ENCODE peak calls at places on chromosomes 6 and 20, in seven cellular contexts. One of them, this sample, is unnamed.

GRCh38 chr6:154510144-154510905 is at the start of gene CNKSR3:
- DNase-seq in esophagus squamous epithelium: no peak
- DNase-seq in prostate gland: peak
- DNase-seq in heart right ventricle: peak
- DNase-seq in coronary artery: peak
- DNase-seq in cardiac fibroblast: peak
- DNase-seq in psoas muscle: peak
- DNase-seq in this sample: peak

GRCh38 chr6:157791461-157791860 is 31.6 kb upstream of the SNX9 start:
- DNase-seq in esophagus squamous epithelium: no peak
- DNase-seq in prostate gland: no peak
- DNase-seq in heart right ventricle: no peak
- DNase-seq in coronary artery: no peak
- DNase-seq in cardiac fibroblast: no peak
- DNase-seq in psoas muscle: no peak
- DNase-seq in this sample: no peak

GRCh38 chr20:50298554-50299324 is 108.1 kb downstream of the CEBPB start:
- DNase-seq in esophagus squamous epithelium: no peak
- DNase-seq in prostate gland: no peak
- DNase-seq in heart right ventricle: no peak
- DNase-seq in coronary artery: no peak
- DNase-seq in cardiac fibroblast: no peak
- DNase-seq in psoas muscle: peak
- DNase-seq in this sample: peak

GRCh38 chr6:110140650-110141049 is 38.8 kb downstream of the WASF1 start:
- DNase-seq in esophagus squamous epithelium: no peak
- DNase-seq in prostate gland: no peak
- DNase-seq in heart right ventricle: no peak
- DNase-seq in coronary artery: no peak
- DNase-seq in cardiac fibroblast: peak
- DNase-seq in psoas muscle: no peak
- DNase-seq in this sample: peak

GRCh38 chr6:146578054-146578453 is 20.7 kb upstream of the ADGB start:
- DNase-seq in esophagus squamous epithelium: no peak
- DNase-seq in prostate gland: no peak
- DNase-seq in heart right ventricle: no peak
- DNase-seq in coronary artery: no peak
- DNase-seq in cardiac fibroblast: peak
- DNase-seq in psoas muscle: no peak
- DNase-seq in this sample: no peak

GRCh38 chr20:18465536-18466200 is 1.2 kb downstream of the DZANK1 start:
- DNase-seq in esophagus squamous epithelium: no peak
- DNase-seq in prostate gland: no peak
- DNase-seq in heart right ventricle: no peak
- DNase-seq in coronary artery: no peak
- DNase-seq in cardiac fibroblast: no peak
- DNase-seq in psoas muscle: no peak
- DNase-seq in this sample: no peak

GRCh38 chr20:37421060-37421639 is 75.2 kb downstream of the SRC start:
- DNase-seq in esophagus squamous epithelium: no peak
- DNase-seq in prostate gland: no peak
- DNase-seq in heart right ventricle: no peak
- DNase-seq in coronary artery: no peak
- DNase-seq in cardiac fibroblast: no peak
- DNase-seq in psoas muscle: no peak
- DNase-seq in this sample: no peak

GRCh38 chr20:48523191-48523757 is 304.5 kb downstream of the PREX1 start:
- DNase-seq in esophagus squamous epithelium: no peak
- DNase-seq in prostate gland: no peak
- DNase-seq in heart right ventricle: peak
- DNase-seq in coronary artery: peak
- DNase-seq in cardiac fibroblast: peak
- DNase-seq in psoas muscle: no peak
- DNase-seq in this sample: peak

GRCh38 chr6:112237644-112238043 is 16.7 kb downstream of the LAMA4 start:
- DNase-seq in esophagus squamous epithelium: no peak
- DNase-seq in prostate gland: no peak
- DNase-seq in heart right ventricle: peak
- DNase-seq in coronary artery: no peak
- DNase-seq in cardiac fibroblast: peak
- DNase-seq in psoas muscle: no peak
- DNase-seq in this sample: peak

GRCh38 chr20:49690899-49691620 is 22.6 kb downstream of the B4GALT5 start:
- DNase-seq in esophagus squamous epithelium: no peak
- DNase-seq in prostate gland: no peak
- DNase-seq in heart right ventricle: no peak
- DNase-seq in coronary artery: no peak
- DNase-seq in cardiac fibroblast: peak
- DNase-seq in psoas muscle: no peak
- DNase-seq in this sample: peak

GRCh38 chr6:41723178-41723935 is 12.1 kb downstream of the TFEB start:
- DNase-seq in esophagus squamous epithelium: peak
- DNase-seq in prostate gland: peak
- DNase-seq in heart right ventricle: peak
- DNase-seq in coronary artery: no peak
- DNase-seq in cardiac fibroblast: peak
- DNase-seq in psoas muscle: peak
- DNase-seq in this sample: peak
- H3K4me3 ChIP-seq in esophagus squamous epithelium: no peak
- H3K4me3 ChIP-seq in prostate gland: no peak
- H3K4me3 ChIP-seq in heart right ventricle: peak
- H3K4me3 ChIP-seq in coronary artery: peak
- H3K4me3 ChIP-seq in cardiac fibroblast: no peak
- H3K4me3 ChIP-seq in psoas muscle: peak
- H3K4me3 ChIP-seq in this sample: peak

GRCh38 chr20:4844766-4845465 is 123.2 kb downstream of the PRND start:
- DNase-seq in esophagus squamous epithelium: no peak
- DNase-seq in prostate gland: no peak
- DNase-seq in heart right ventricle: no peak
- DNase-seq in coronary artery: no peak
- DNase-seq in cardiac fibroblast: no peak
- DNase-seq in psoas muscle: no peak
- DNase-seq in this sample: no peak
- TF ChIP-seq CTCF in esophagus squamous epithelium: no peak
- TF ChIP-seq CTCF in prostate gland: no peak
- TF ChIP-seq CTCF in heart right ventricle: no peak
- TF ChIP-seq CTCF in coronary artery: no peak
- TF ChIP-seq CTCF in cardiac fibroblast: no peak
- TF ChIP-seq CTCF in psoas muscle: no peak
- TF ChIP-seq CTCF in this sample: no peak

GRCh38 chr6:28491984-28492317 is 23.6 kb downstream of the GPX6 start:
- DNase-seq in esophagus squamous epithelium: no peak
- DNase-seq in prostate gland: no peak
- DNase-seq in heart right ventricle: no peak
- DNase-seq in coronary artery: no peak
- DNase-seq in cardiac fibroblast: no peak
- DNase-seq in psoas muscle: no peak
- DNase-seq in this sample: no peak

GRCh38 chr6:28486988-28487742 is 28.4 kb downstream of the GPX6 start:
- DNase-seq in esophagus squamous epithelium: no peak
- DNase-seq in prostate gland: no peak
- DNase-seq in heart right ventricle: no peak
- DNase-seq in coronary artery: no peak
- DNase-seq in cardiac fibroblast: no peak
- DNase-seq in psoas muscle: no peak
- DNase-seq in this sample: no peak

GRCh38 chr6:28489366-28490190 is 26.0 kb downstream of the GPX6 start:
- DNase-seq in esophagus squamous epithelium: no peak
- DNase-seq in prostate gland: no peak
- DNase-seq in heart right ventricle: no peak
- DNase-seq in coronary artery: no peak
- DNase-seq in cardiac fibroblast: peak
- DNase-seq in psoas muscle: no peak
- DNase-seq in this sample: peak

GRCh38 chr6:28488916-28489365 is 26.7 kb downstream of the GPX6 start:
- DNase-seq in esophagus squamous epithelium: no peak
- DNase-seq in prostate gland: no peak
- DNase-seq in heart right ventricle: no peak
- DNase-seq in coronary artery: no peak
- DNase-seq in cardiac fibroblast: peak
- DNase-seq in psoas muscle: no peak
- DNase-seq in this sample: peak

GRCh38 chr6:28490191-28490890 is 25.3 kb downstream of the GPX6 start:
- DNase-seq in esophagus squamous epithelium: no peak
- DNase-seq in prostate gland: no peak
- DNase-seq in heart right ventricle: no peak
- DNase-seq in coronary artery: no peak
- DNase-seq in cardiac fibroblast: no peak
- DNase-seq in psoas muscle: no peak
- DNase-seq in this sample: no peak
- H3K4me3 ChIP-seq in esophagus squamous epithelium: peak
- H3K4me3 ChIP-seq in prostate gland: peak
- H3K4me3 ChIP-seq in heart right ventricle: peak
- H3K4me3 ChIP-seq in coronary artery: peak
- H3K4me3 ChIP-seq in cardiac fibroblast: peak
- H3K4me3 ChIP-seq in psoas muscle: peak
- H3K4me3 ChIP-seq in this sample: peak

GRCh38 chr6:167252271-167252670 is 38.8 kb upstream of the UNC93A start:
- DNase-seq in esophagus squamous epithelium: no peak
- DNase-seq in prostate gland: no peak
- DNase-seq in heart right ventricle: no peak
- DNase-seq in coronary artery: no peak
- DNase-seq in cardiac fibroblast: no peak
- DNase-seq in psoas muscle: no peak
- DNase-seq in this sample: no peak

GRCh38 chr6:167255918-167256553 is 35.1 kb upstream of the UNC93A start:
- DNase-seq in esophagus squamous epithelium: no peak
- DNase-seq in prostate gland: no peak
- DNase-seq in heart right ventricle: no peak
- DNase-seq in coronary artery: no peak
- DNase-seq in cardiac fibroblast: no peak
- DNase-seq in psoas muscle: no peak
- DNase-seq in this sample: no peak
- TF ChIP-seq CTCF in esophagus squamous epithelium: no peak
- TF ChIP-seq CTCF in prostate gland: no peak
- TF ChIP-seq CTCF in heart right ventricle: no peak
- TF ChIP-seq CTCF in coronary artery: no peak
- TF ChIP-seq CTCF in cardiac fibroblast: no peak
- TF ChIP-seq CTCF in psoas muscle: no peak
- TF ChIP-seq CTCF in this sample: no peak

GRCh38 chr20:35653430-35653734 is 11.3 kb downstream of the CPNE1 start:
- DNase-seq in esophagus squamous epithelium: no peak
- DNase-seq in prostate gland: no peak
- DNase-seq in heart right ventricle: no peak
- DNase-seq in coronary artery: no peak
- DNase-seq in cardiac fibroblast: no peak
- DNase-seq in psoas muscle: no peak
- DNase-seq in this sample: no peak

GRCh38 chr20:35650632-35651031 is 14.1 kb downstream of the CPNE1 start:
- DNase-seq in esophagus squamous epithelium: no peak
- DNase-seq in prostate gland: no peak
- DNase-seq in heart right ventricle: no peak
- DNase-seq in coronary artery: no peak
- DNase-seq in cardiac fibroblast: no peak
- DNase-seq in psoas muscle: no peak
- DNase-seq in this sample: no peak

GRCh38 chr20:35654415-35654814 is 10.3 kb downstream of the CPNE1 start:
- DNase-seq in esophagus squamous epithelium: no peak
- DNase-seq in prostate gland: no peak
- DNase-seq in heart right ventricle: no peak
- DNase-seq in coronary artery: no peak
- DNase-seq in cardiac fibroblast: no peak
- DNase-seq in psoas muscle: no peak
- DNase-seq in this sample: no peak

GRCh38 chr20:35653893-35654292 is 10.8 kb downstream of the CPNE1 start:
- DNase-seq in esophagus squamous epithelium: no peak
- DNase-seq in prostate gland: no peak
- DNase-seq in heart right ventricle: no peak
- DNase-seq in coronary artery: no peak
- DNase-seq in cardiac fibroblast: no peak
- DNase-seq in psoas muscle: no peak
- DNase-seq in this sample: no peak

GRCh38 chr20:35652641-35653429 is 11.9 kb downstream of the CPNE1 start:
- DNase-seq in esophagus squamous epithelium: no peak
- DNase-seq in prostate gland: no peak
- DNase-seq in heart right ventricle: no peak
- DNase-seq in coronary artery: no peak
- DNase-seq in cardiac fibroblast: no peak
- DNase-seq in psoas muscle: no peak
- DNase-seq in this sample: no peak
- H3K4me3 ChIP-seq in esophagus squamous epithelium: no peak
- H3K4me3 ChIP-seq in prostate gland: no peak
- H3K4me3 ChIP-seq in heart right ventricle: no peak
- H3K4me3 ChIP-seq in coronary artery: no peak
- H3K4me3 ChIP-seq in cardiac fibroblast: no peak
- H3K4me3 ChIP-seq in psoas muscle: no peak
- H3K4me3 ChIP-seq in this sample: no peak

GRCh38 chr6:52208612-52209011 is 22.4 kb downstream of the IL17A start:
- DNase-seq in esophagus squamous epithelium: no peak
- DNase-seq in prostate gland: no peak
- DNase-seq in heart right ventricle: no peak
- DNase-seq in coronary artery: no peak
- DNase-seq in cardiac fibroblast: no peak
- DNase-seq in psoas muscle: no peak
- DNase-seq in this sample: no peak

GRCh38 chr6:52215787-52216186 is 28.5 kb downstream of the IL17F start:
- DNase-seq in esophagus squamous epithelium: no peak
- DNase-seq in prostate gland: no peak
- DNase-seq in heart right ventricle: no peak
- DNase-seq in coronary artery: no peak
- DNase-seq in cardiac fibroblast: no peak
- DNase-seq in psoas muscle: no peak
- DNase-seq in this sample: no peak

GRCh38 chr6:52216932-52217331 is 27.4 kb downstream of the IL17F start:
- DNase-seq in esophagus squamous epithelium: no peak
- DNase-seq in prostate gland: no peak
- DNase-seq in heart right ventricle: no peak
- DNase-seq in coronary artery: no peak
- DNase-seq in cardiac fibroblast: no peak
- DNase-seq in psoas muscle: no peak
- DNase-seq in this sample: no peak

GRCh38 chr6:52209672-52210626 is 23.8 kb downstream of the IL17A start:
- DNase-seq in esophagus squamous epithelium: no peak
- DNase-seq in prostate gland: no peak
- DNase-seq in heart right ventricle: no peak
- DNase-seq in coronary artery: no peak
- DNase-seq in cardiac fibroblast: no peak
- DNase-seq in psoas muscle: no peak
- DNase-seq in this sample: no peak

GRCh38 chr6:52213127-52213526 is 27.0 kb downstream of the IL17A start:
- DNase-seq in esophagus squamous epithelium: no peak
- DNase-seq in prostate gland: no peak
- DNase-seq in heart right ventricle: no peak
- DNase-seq in coronary artery: no peak
- DNase-seq in cardiac fibroblast: no peak
- DNase-seq in psoas muscle: no peak
- DNase-seq in this sample: no peak
- TF ChIP-seq CTCF in esophagus squamous epithelium: no peak
- TF ChIP-seq CTCF in prostate gland: no peak
- TF ChIP-seq CTCF in heart right ventricle: no peak
- TF ChIP-seq CTCF in coronary artery: no peak
- TF ChIP-seq CTCF in cardiac fibroblast: no peak
- TF ChIP-seq CTCF in psoas muscle: no peak
- TF ChIP-seq CTCF in this sample: no peak

DNA sequence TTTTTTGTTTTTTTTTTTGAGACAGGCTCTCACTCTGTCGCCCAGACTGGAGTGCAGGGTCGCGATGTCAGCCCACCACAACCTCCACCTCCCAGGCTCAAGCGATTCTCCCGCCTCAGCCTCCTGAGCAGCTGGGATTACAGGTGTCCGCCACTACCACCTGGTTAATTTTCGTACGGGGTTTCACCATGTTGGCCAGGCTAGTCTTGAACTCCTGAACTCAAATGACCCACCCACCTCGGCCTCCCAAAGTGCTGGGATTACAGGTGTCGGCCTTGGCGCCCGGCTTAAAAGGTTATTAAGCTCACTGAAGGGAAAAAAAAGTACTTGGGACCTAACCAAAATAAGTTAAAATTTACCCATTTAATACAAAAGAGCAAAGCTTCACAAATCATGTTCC is 1.9 kb downstream of the TCFL5 start:
- DNase-seq in esophagus squamous epithelium: no peak
- DNase-seq in prostate gland: no peak
- DNase-seq in heart right ventricle: no peak
- DNase-seq in coronary artery: no peak
- DNase-seq in cardiac fibroblast: no peak
- DNase-seq in psoas muscle: peak
- DNase-seq in this sample: no peak
- H3K4me3 ChIP-seq in esophagus squamous epithelium: no peak
- H3K4me3 ChIP-seq in prostate gland: no peak
- H3K4me3 ChIP-seq in heart right ventricle: no peak
- H3K4me3 ChIP-seq in coronary artery: no peak
- H3K4me3 ChIP-seq in cardiac fibroblast: no peak
- H3K4me3 ChIP-seq in psoas muscle: no peak
- H3K4me3 ChIP-seq in this sample: peak

This sample was measured in fibroblast of villous mesenchyme.